ENCODE peak calls at places on chromosome X, in four cellular contexts. D is DMS53, C is neuronal stem cell, J is C1 segment of cervical spinal cord. V is an unnamed sample.

GRCh38 chrX:121802881-121803412 is 755.5 kb downstream of the GLUD2 start:
- DNase-seq in D (peak), C (no peak), J (no peak), V (no peak)

GRCh38 chrX:68511255-68511654 is 12.4 kb downstream of the YIPF6 start:
- DNase-seq in D (peak), C (no peak), J (no peak), V (no peak)

GRCh38 chrX:3295731-3296130 is 50.7 kb downstream of the MXRA5 start:
- DNase-seq in D (peak), C (no peak), J (no peak), V (no peak)

GRCh38 chrX:43065978-43066377 is 288.0 kb upstream of the PPP1R2C start:
- DNase-seq in D (peak), C (no peak), J (no peak), V (no peak)

GRCh38 chrX:107686792-107687191 is 58.5 kb downstream of the PRPS1 start:
- DNase-seq in D (no peak), C (no peak), J (no peak), V (no peak)

GRCh38 chrX:43717161-43717560 is 61.1 kb downstream of the MAOA start:
- DNase-seq in D (peak), C (no peak), J (no peak), V (no peak)

GRCh38 chrX:63755892-63756291 is 29.1 kb downstream of the ARHGEF9 start:
- DNase-seq in D (no peak), C (no peak), J (no peak), V (no peak)

GRCh38 chrX:110156167-110156754 is 153.3 kb downstream of the TMEM164 start:
- DNase-seq in D (peak), C (no peak), J (no peak), V (no peak)

GRCh38 chrX:153878969-153879653 is 6.9 kb downstream of the L1CAM start:
- DNase-seq in D (no peak), C (no peak), J (no peak), V (no peak)

GRCh38 chrX:125289920-125290319 is 29.8 kb upstream of the TEX13C start:
- DNase-seq in D (no peak), C (no peak), J (no peak), V (no peak)

GRCh38 chrX:28581522-28581921 is 5.7 kb upstream of the IL1RAPL1 start:
- DNase-seq in D (peak), C (no peak), J (no peak), V (no peak)

GRCh38 chrX:28135378-28136047 is 154.3 kb upstream of the DCAF8L1 start:
- DNase-seq in D (no peak), C (no peak), J (no peak), V (no peak)

GRCh38 chrX:50903387-50904027 is 7.0 kb upstream of the BMP15 start:
- DNase-seq in D (peak), C (peak), J (no peak), V (no peak)

V was measured in amygdala.